ENCODE peak calls at places on chromosomes 12 and 14, in four cellular contexts. E is mesendoderm, A is epithelial cell of proximal tubule, T is HEK293T. M is an unnamed sample.

GRCh38 chr12:106108187-106108816 is 30.5 kb downstream of the NUAK1 start:
- DNase-seq in A (no peak), E (peak), T (no peak), M (no peak)

GRCh38 chr12:102957339-102958050 is at the start of gene ASCL1:
- DNase-seq in A (no peak), E (peak), T (no peak), M (no peak)

GRCh38 chr14:87497301-87497700 is 495.7 kb downstream of the GALC start:
- DNase-seq in A (no peak), E (no peak), T (no peak), M (no peak)

GRCh38 chr14:101731187-101732080 is 30.1 kb upstream of the PPP2R5C start:
- DNase-seq in T (no peak), A (peak), E (peak), M (peak)

GRCh38 chr14:50830932-50831703 is at the start of gene NIN:
- DNase-seq in T (peak), E (peak), A (no peak), M (no peak)

GRCh38 chr12:124563401-124563800 is 4.0 kb downstream of the NCOR2 start:
- DNase-seq in E (no peak), A (no peak), T (no peak), M (no peak)

GRCh38 chr12:56487448-56488040 is 417 bp downstream of the GLS2 start:
- DNase-seq in A (no peak), E (peak), T (peak), M (no peak)

GRCh38 chr14:73935666-73936065 is 14.2 kb downstream of the FAM161B start:
- DNase-seq in E (peak), T (peak), A (no peak), M (no peak)

GRCh38 chr12:16389594-16389993 is 42.1 kb downstream of the MGST1 start:
- DNase-seq in E (no peak), T (no peak), A (peak), M (no peak)

GRCh38 chr14:89425931-89426330 is 8.9 kb upstream of the FOXN3 start:
- DNase-seq in A (peak), T (no peak), E (peak), M (peak)

GRCh38 chr12:94771741-94772140 is 121.4 kb upstream of the TMCC3 start:
- DNase-seq in A (no peak), E (no peak), T (no peak), M (no peak)

GRCh38 chr14:56126514-56126913 is 8.3 kb downstream of the PELI2 start:
- DNase-seq in T (no peak), A (no peak), E (no peak), M (no peak)

GRCh38 chr12:105204916-105205315 is 31.1 kb downstream of the APPL2 start:
- DNase-seq in A (peak), T (no peak), E (no peak), M (peak)

GRCh38 chr14:47200740-47201139 is 474.7 kb downstream of the MDGA2 start:
- DNase-seq in E (no peak), T (no peak), A (no peak), M (no peak)

GRCh38 chr12:25388216-25388615 is 137.5 kb upstream of the KRAS start:
- DNase-seq in E (no peak), A (no peak), T (no peak), M (no peak)

GRCh38 chr14:24928501-24928900 is 121.4 kb downstream of the STXBP6 start:
- DNase-seq in E (peak), T (no peak), A (no peak), M (no peak)